ENCODE peak calls at places on chromosome 5, in six cellular contexts. U is HFF-Myc, Z is cardiac muscle cell, N is neural crest cell, F is Calu3, H is heart right ventricle. B is an unnamed sample.

GRCh38 chr5:143796110-143796509 is 15.9 kb upstream of the HMHB1 start:
- DNase-seq in U (no peak), Z (peak), N (no peak), F (no peak), H (no peak), B (no peak)

GRCh38 chr5:80644900-80645299 is 9.6 kb upstream of the MSH3 start:
- DNase-seq in U (no peak), Z (peak), N (no peak), F (no peak), H (no peak), B (no peak)

GRCh38 chr5:14672508-14673394 is 8.2 kb downstream of the OTULIN start:
- DNase-seq in U (no peak), Z (no peak), N (no peak), F (no peak), H (no peak), B (no peak)

GRCh38 chr5:50733737-50734136 is 67.3 kb downstream of the PARP8 start:
- DNase-seq in U (no peak), Z (no peak), N (no peak), F (no peak), H (no peak), B (no peak)

GRCh38 chr5:28369418-28369817 is 1331.0 kb upstream of the CDH9 start:
- DNase-seq in U (no peak), Z (no peak), N (no peak), F (no peak), H (no peak), B (no peak)

GRCh38 chr5:96121362-96121761 is 159.7 kb upstream of the ELL2 start:
- DNase-seq in U (no peak), Z (no peak), N (no peak), F (no peak), H (no peak), B (no peak)

GRCh38 chr5:142175039-142175438 is 66.5 kb downstream of the NDFIP1 start:
- DNase-seq in U (no peak), Z (no peak), N (no peak), F (no peak), H (no peak), B (no peak)

GRCh38 chr5:160030631-160031377 is 21.9 kb downstream of the TTC1 start:
- DNase-seq in U (no peak), Z (peak), N (no peak), F (no peak), H (no peak), B (no peak)

GRCh38 chr5:44345871-44346270 is 43.3 kb downstream of the FGF10 start:
- DNase-seq in U (no peak), Z (no peak), N (no peak), F (no peak), H (no peak), B (no peak)

GRCh38 chr5:141559481-141559880 is 59.3 kb downstream of the DIAPH1 start:
- DNase-seq in U (no peak), Z (peak), N (no peak), F (no peak), H (peak), B (no peak)

GRCh38 chr5:133925866-133926488 is 42.4 kb downstream of the C5orf15 start:
- DNase-seq in U (no peak), Z (no peak), N (no peak), F (peak), H (no peak), B (no peak)

GRCh38 chr5:40882291-40882690 is 27.0 kb upstream of the C7 start:
- DNase-seq in U (no peak), Z (no peak), N (no peak), F (no peak), H (no peak), B (no peak)

GRCh38 chr5:68021185-68021584 is 194.4 kb upstream of the PIK3R1 start:
- DNase-seq in U (no peak), Z (no peak), N (no peak), F (no peak), H (no peak), B (no peak)

GRCh38 chr5:11182441-11183080 is 421.5 kb upstream of the DAP start:
- DNase-seq in U (peak), Z (peak), N (peak), F (peak), H (no peak), B (peak)

GRCh38 chr5:73494716-73495115 is 3.5 kb upstream of the BTF3 start:
- DNase-seq in U (no peak), Z (peak), N (no peak), F (no peak), H (no peak), B (no peak)

GRCh38 chr5:9156282-9156681 is 389.6 kb downstream of the SEMA5A start:
- DNase-seq in U (peak), Z (peak), N (no peak), F (peak), H (peak), B (peak)
- TF ChIP-seq CTCF in U (peak), Z (peak), N (peak), F (no peak), H (no peak), B (peak)

GRCh38 chr5:140252470-140253126 is 50.3 kb downstream of the PFDN1 start:
- DNase-seq in U (no peak), Z (no peak), N (no peak), F (no peak), H (no peak), B (no peak)
- TF ChIP-seq CTCF in U (no peak), Z (no peak), N (no peak), F (no peak), H (no peak), B (no peak)

GRCh38 chr5:83473344-83474169 is 2.0 kb downstream of the VCAN start:
- DNase-seq in U (peak), Z (peak), N (peak), F (peak), H (peak), B (peak)
- TF ChIP-seq CTCF in U (peak), Z (peak), N (peak), F (peak), H (peak), B (peak)

DNA sequence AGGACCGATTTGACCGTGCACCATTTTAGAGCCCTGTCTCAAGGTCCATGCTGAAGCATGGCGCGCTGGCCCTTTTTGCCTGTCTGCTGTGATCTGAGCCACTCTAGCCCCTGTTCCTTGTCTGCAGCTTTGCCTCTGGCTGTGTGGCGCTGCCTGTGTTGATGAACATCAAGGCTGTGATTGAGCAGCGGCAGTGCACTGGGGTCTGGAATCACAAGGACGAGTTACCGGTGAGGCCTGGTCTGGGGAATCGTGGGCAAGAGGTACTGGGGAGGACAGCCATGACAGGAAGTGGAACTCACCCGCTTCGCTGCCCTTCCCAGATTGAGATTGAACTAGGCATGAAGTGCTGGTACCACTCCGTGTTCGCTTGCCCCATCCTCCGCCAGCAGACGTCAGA is 6.3 kb downstream of the NHP2 start:
- DNase-seq in U (no peak), Z (no peak), N (no peak), F (no peak), H (no peak), B (no peak)
- TF ChIP-seq CTCF in U (no peak), Z (no peak), N (no peak), F (no peak), H (no peak), B (no peak)

GRCh38 chr5:149441986-149442385 is 62.9 kb upstream of the IL17B start:
- DNase-seq in U (no peak), Z (no peak), N (no peak), F (no peak), H (no peak), B (no peak)

GRCh38 chr5:149438711-149439132 is 59.6 kb upstream of the IL17B start:
- DNase-seq in U (no peak), Z (no peak), N (no peak), F (no peak), H (no peak), B (no peak)

GRCh38 chr5:149441194-149441753 is 62.2 kb upstream of the IL17B start:
- DNase-seq in U (no peak), Z (no peak), N (no peak), F (no peak), H (no peak), B (no peak)

GRCh38 chr5:149438281-149438680 is 59.2 kb upstream of the IL17B start:
- DNase-seq in U (no peak), Z (no peak), N (no peak), F (no peak), H (no peak), B (no peak)

DNA sequence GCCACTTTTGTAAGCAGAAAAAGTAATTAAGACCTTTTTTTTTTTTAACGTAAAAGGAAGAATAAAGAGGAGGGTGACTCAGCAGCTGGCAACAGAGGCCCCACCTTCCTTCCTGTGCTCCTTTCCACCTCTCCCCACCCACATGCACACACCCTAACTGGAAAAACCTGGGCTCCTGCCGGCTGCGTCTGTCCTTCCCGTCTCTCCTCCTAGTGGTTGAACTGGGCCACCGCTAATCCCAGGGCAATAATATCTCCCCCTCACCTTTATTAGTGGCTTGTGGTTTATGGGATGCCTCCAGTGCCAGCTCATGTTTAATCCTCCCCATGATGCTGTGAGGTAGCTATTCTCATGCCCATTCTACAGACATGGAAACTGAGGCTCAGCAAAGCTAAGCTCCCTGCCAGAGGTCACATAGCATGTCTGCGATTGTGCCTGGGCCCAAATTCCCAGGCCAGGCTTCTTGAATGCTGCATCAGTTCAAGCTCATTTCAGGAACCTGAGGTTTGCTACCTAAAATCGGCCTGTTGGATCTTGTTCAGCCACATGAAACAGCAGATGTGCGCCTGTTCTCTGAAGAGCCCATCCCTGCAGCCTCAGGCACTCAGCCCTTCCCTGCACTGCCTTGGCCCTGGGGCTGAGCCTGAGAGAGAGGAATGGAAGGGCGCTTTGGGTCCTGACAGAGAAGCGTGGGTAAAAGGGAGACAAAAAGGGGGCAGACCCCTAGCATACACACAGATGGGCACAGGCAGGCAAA is 61.0 kb upstream of the IL17B start:
- DNase-seq in U (no peak), Z (no peak), N (no peak), F (peak), H (no peak), B (no peak)
- TF ChIP-seq CTCF in U (peak), Z (peak), N (peak), F (peak), H (peak), B (no peak)

DNA sequence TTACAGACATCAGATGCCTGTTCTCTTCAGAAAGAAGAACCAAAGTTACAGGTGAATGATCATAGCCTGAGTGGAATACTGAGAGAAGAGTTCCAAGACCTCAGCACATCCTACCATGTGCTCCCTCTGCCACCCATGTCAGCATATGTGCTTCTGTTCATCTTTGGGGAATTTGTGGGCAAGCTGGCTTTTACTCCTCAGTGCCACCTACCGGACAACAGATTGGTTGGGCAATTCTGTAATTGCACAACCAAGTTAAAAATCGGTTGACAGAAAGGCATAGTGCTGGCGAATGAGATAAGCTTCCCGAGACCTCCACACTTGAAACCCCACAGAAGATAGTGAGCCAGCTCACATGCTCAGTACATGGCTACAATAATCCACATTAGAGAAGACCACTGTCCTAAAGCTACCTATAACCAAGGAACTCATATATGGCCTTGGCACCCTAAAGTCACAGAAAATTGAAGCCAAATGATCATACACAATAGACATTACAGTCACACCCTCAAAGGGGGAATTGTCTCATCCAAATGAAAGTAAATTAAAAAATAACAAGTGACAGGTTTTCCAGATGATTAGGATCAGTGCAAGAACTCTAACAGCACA is 1238.0 kb upstream of the NUDT12 start:
- DNase-seq in U (no peak), Z (no peak), N (no peak), F (peak), H (no peak), B (no peak)
- TF ChIP-seq CTCF in U (no peak), Z (no peak), N (peak), F (peak), H (no peak), B (no peak)

B was measured in nephron progenitor cell.